ENCODE peak calls at places on chromosomes 13 and 19, in ten cellular contexts. One of them, this sample, is unnamed. For H3K36me3 and H3K4me1, the result is how much of the 10 kb centered on the place peaks cover.

GRCh38 chr13:52010890-52011689 is at the start of gene ATP7B:
- DNase-seq in HepG2: peak
- DNase-seq in transverse colon: peak
- DNase-seq in ovary: no peak
- DNase-seq in H1: peak
- DNase-seq in stomach: no peak
- DNase-seq in suprapubic skin: peak
- DNase-seq in GM12878: no peak
- DNase-seq in SK-N-SH: peak
- DNase-seq in sigmoid colon: peak
- DNase-seq in this sample: no peak

GRCh38 chr13:39310961-39311360 is 272.7 kb downstream of the NHLRC3 start:
- DNase-seq in HepG2: no peak
- DNase-seq in transverse colon: no peak
- DNase-seq in ovary: no peak
- DNase-seq in H1: no peak
- DNase-seq in stomach: no peak
- DNase-seq in suprapubic skin: no peak
- DNase-seq in GM12878: no peak
- DNase-seq in SK-N-SH: no peak
- DNase-seq in sigmoid colon: no peak
- DNase-seq in this sample: no peak

GRCh38 chr13:66322193-66322592 is 907.9 kb downstream of the PCDH9 start:
- DNase-seq in HepG2: no peak
- DNase-seq in transverse colon: no peak
- DNase-seq in ovary: no peak
- DNase-seq in H1: no peak
- DNase-seq in stomach: no peak
- DNase-seq in suprapubic skin: no peak
- DNase-seq in GM12878: no peak
- DNase-seq in SK-N-SH: peak
- DNase-seq in sigmoid colon: no peak
- DNase-seq in this sample: no peak

GRCh38 chr19:50513746-50514345 is at the start of gene ASPDH:
- DNase-seq in HepG2: no peak
- DNase-seq in transverse colon: no peak
- DNase-seq in ovary: no peak
- DNase-seq in H1: no peak
- DNase-seq in stomach: no peak
- DNase-seq in suprapubic skin: no peak
- DNase-seq in GM12878: no peak
- DNase-seq in SK-N-SH: peak
- DNase-seq in sigmoid colon: no peak
- DNase-seq in this sample: no peak

GRCh38 chr13:63693696-63694095 is 2278.0 kb upstream of the PCDH20 start:
- DNase-seq in HepG2: no peak
- DNase-seq in transverse colon: no peak
- DNase-seq in ovary: no peak
- DNase-seq in H1: no peak
- DNase-seq in stomach: no peak
- DNase-seq in suprapubic skin: peak
- DNase-seq in GM12878: no peak
- DNase-seq in SK-N-SH: no peak
- DNase-seq in sigmoid colon: no peak
- DNase-seq in this sample: no peak

GRCh38 chr13:99606322-99607089 is 105.2 kb downstream of the TM9SF2 start:
- DNase-seq in HepG2: peak
- DNase-seq in transverse colon: peak
- DNase-seq in ovary: peak
- DNase-seq in H1: peak
- DNase-seq in stomach: peak
- DNase-seq in suprapubic skin: peak
- DNase-seq in GM12878: no peak
- DNase-seq in SK-N-SH: peak
- DNase-seq in sigmoid colon: peak
- DNase-seq in this sample: peak

GRCh38 chr13:50393641-50394040 is 378.4 kb downstream of the KCNRG start:
- DNase-seq in HepG2: no peak
- DNase-seq in transverse colon: no peak
- DNase-seq in ovary: no peak
- DNase-seq in H1: no peak
- DNase-seq in stomach: no peak
- DNase-seq in suprapubic skin: no peak
- DNase-seq in GM12878: no peak
- DNase-seq in SK-N-SH: no peak
- DNase-seq in sigmoid colon: no peak
- DNase-seq in this sample: no peak

GRCh38 chr13:23755040-23755439 is 134.2 kb downstream of the MIPEP start:
- DNase-seq in HepG2: peak
- DNase-seq in transverse colon: no peak
- DNase-seq in ovary: no peak
- DNase-seq in H1: no peak
- DNase-seq in stomach: no peak
- DNase-seq in suprapubic skin: no peak
- DNase-seq in GM12878: no peak
- DNase-seq in SK-N-SH: no peak
- DNase-seq in sigmoid colon: no peak
- DNase-seq in this sample: no peak

DNA sequence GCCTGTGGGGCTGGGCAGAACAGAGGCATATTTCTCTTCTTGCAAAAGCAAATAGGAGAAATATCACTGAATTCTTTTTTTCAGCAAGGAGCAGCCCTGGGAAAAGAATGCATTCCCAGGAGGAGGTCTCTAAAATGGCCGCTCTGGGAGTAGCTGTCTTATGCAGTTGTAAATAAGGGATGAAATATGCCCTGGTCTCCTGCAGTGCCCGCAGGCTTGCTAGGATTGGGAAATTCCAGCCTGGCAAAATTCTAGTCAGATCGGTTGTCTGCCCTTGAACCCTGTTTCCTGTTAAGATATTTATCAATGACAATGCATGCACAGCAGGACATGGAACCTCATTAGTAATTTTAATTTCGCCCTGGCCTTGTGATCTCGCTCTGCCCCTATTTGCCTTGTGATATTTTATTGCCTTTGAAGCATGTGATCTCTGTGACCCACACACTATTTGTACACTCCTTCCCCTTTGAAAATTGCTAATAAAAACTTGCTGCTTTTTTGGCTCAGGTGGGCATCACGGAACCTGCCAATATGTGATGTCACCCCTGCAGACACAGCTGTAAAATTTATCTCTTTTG is 1993.2 kb downstream of the PCDH9 start:
- DNase-seq in HepG2: no peak
- DNase-seq in transverse colon: no peak
- DNase-seq in ovary: no peak
- DNase-seq in H1: peak
- DNase-seq in stomach: no peak
- DNase-seq in suprapubic skin: no peak
- DNase-seq in GM12878: no peak
- DNase-seq in SK-N-SH: no peak
- DNase-seq in sigmoid colon: no peak
- DNase-seq in this sample: no peak
- TF ChIP-seq EP300 in HepG2: no peak
- TF ChIP-seq EP300 in transverse colon: no peak
- TF ChIP-seq EP300 in ovary: no peak
- TF ChIP-seq EP300 in H1: peak
- TF ChIP-seq EP300 in stomach: no peak
- TF ChIP-seq EP300 in suprapubic skin: no peak
- TF ChIP-seq EP300 in GM12878: no peak
- TF ChIP-seq EP300 in SK-N-SH: no peak
- TF ChIP-seq EP300 in sigmoid colon: no peak
- TF ChIP-seq EP300 in this sample: no peak

DNA sequence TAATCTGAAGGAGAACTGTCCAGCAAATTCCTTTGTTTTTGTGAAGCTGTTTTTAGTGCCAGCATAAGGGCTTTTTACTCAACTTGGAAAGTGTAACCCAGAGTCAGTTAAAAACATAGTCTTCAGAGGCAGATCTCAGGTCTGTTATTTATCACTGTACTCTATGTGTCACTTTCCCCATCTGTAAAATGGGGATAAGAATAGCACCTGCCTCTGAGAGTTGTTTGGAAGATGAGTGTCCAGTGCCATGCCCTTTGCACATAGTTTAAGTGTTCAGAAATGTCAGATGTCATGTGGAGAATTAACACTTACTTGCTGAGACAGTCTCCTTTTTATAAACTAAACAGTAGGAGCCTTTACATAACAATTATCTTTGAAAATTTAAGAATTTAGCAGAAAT is 27.9 kb downstream of the USPL1 start:
- DNase-seq in HepG2: no peak
- DNase-seq in transverse colon: no peak
- DNase-seq in ovary: no peak
- DNase-seq in H1: no peak
- DNase-seq in stomach: no peak
- DNase-seq in suprapubic skin: no peak
- DNase-seq in GM12878: no peak
- DNase-seq in SK-N-SH: no peak
- DNase-seq in sigmoid colon: no peak
- DNase-seq in this sample: no peak
- H3K36me3 ChIP-seq in HepG2: under half
- H3K36me3 ChIP-seq in transverse colon: under half
- H3K36me3 ChIP-seq in ovary: under half
- H3K36me3 ChIP-seq in H1: half or more
- H3K36me3 ChIP-seq in stomach: under half
- H3K36me3 ChIP-seq in suprapubic skin: half or more
- H3K36me3 ChIP-seq in GM12878: under half
- H3K36me3 ChIP-seq in SK-N-SH: half or more
- H3K36me3 ChIP-seq in sigmoid colon: under half
- H3K36me3 ChIP-seq in this sample: under half

GRCh38 chr19:45103625-45104319 is 10.8 kb downstream of the PPP1R37 start:
- DNase-seq in HepG2: peak
- DNase-seq in transverse colon: no peak
- DNase-seq in ovary: no peak
- DNase-seq in H1: no peak
- DNase-seq in stomach: no peak
- DNase-seq in suprapubic skin: no peak
- DNase-seq in GM12878: no peak
- DNase-seq in SK-N-SH: no peak
- DNase-seq in sigmoid colon: no peak
- DNase-seq in this sample: no peak

GRCh38 chr19:45107621-45108170 is 14.7 kb downstream of the PPP1R37 start:
- DNase-seq in HepG2: no peak
- DNase-seq in transverse colon: no peak
- DNase-seq in ovary: no peak
- DNase-seq in H1: no peak
- DNase-seq in stomach: no peak
- DNase-seq in suprapubic skin: no peak
- DNase-seq in GM12878: no peak
- DNase-seq in SK-N-SH: no peak
- DNase-seq in sigmoid colon: no peak
- DNase-seq in this sample: no peak

GRCh38 chr19:45103200-45103624 is 10.2 kb downstream of the PPP1R37 start:
- DNase-seq in HepG2: no peak
- DNase-seq in transverse colon: no peak
- DNase-seq in ovary: no peak
- DNase-seq in H1: no peak
- DNase-seq in stomach: no peak
- DNase-seq in suprapubic skin: no peak
- DNase-seq in GM12878: no peak
- DNase-seq in SK-N-SH: no peak
- DNase-seq in sigmoid colon: peak
- DNase-seq in this sample: no peak

GRCh38 chr19:45102481-45102880 is 9.5 kb downstream of the PPP1R37 start:
- DNase-seq in HepG2: no peak
- DNase-seq in transverse colon: no peak
- DNase-seq in ovary: no peak
- DNase-seq in H1: no peak
- DNase-seq in stomach: no peak
- DNase-seq in suprapubic skin: no peak
- DNase-seq in GM12878: no peak
- DNase-seq in SK-N-SH: no peak
- DNase-seq in sigmoid colon: no peak
- DNase-seq in this sample: no peak

DNA sequence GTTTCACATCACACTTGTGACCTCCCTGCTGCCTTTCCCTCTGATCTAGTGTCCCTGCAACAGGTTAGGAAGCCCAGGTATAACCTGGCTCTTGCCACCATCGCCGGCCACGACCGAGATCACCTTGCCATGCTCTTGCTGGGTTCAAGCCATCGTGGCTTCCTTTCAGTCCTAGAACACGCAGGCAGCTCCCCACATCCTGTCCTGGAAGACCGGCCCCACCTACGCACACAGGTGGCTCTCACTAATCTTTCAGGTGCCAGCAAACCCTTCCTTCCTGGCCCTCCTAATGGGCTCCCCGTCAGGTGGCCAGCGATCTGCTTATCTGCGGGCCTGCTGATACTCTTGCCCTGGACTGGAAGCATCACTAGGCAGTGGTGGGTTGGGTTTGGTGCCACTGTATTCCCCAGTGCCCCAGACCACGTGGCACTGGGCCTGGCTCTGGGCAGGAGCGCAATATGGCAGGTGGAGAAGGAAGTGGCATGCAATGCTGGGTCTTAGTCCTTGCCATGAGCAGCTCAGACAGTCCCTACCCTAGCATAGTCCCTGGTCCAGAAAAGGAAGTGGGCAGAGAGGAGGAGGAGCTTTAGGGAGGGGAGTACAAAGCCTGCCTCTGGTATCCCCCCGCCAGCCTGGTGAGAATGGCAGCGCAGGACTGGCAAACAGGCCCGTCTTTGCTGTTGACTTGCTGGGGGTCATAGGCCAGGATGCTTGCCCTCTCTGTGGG is 11.8 kb downstream of the PPP1R37 start:
- DNase-seq in HepG2: no peak
- DNase-seq in transverse colon: no peak
- DNase-seq in ovary: no peak
- DNase-seq in H1: no peak
- DNase-seq in stomach: no peak
- DNase-seq in suprapubic skin: no peak
- DNase-seq in GM12878: no peak
- DNase-seq in SK-N-SH: no peak
- DNase-seq in sigmoid colon: no peak
- DNase-seq in this sample: no peak
- H3K4me1 ChIP-seq in HepG2: half or more
- H3K4me1 ChIP-seq in transverse colon: under half
- H3K4me1 ChIP-seq in ovary: under half
- H3K4me1 ChIP-seq in H1: under half
- H3K4me1 ChIP-seq in stomach: half or more
- H3K4me1 ChIP-seq in suprapubic skin: under half
- H3K4me1 ChIP-seq in GM12878: under half
- H3K4me1 ChIP-seq in SK-N-SH: under half
- H3K4me1 ChIP-seq in sigmoid colon: under half
- H3K4me1 ChIP-seq in this sample: under half

DNA sequence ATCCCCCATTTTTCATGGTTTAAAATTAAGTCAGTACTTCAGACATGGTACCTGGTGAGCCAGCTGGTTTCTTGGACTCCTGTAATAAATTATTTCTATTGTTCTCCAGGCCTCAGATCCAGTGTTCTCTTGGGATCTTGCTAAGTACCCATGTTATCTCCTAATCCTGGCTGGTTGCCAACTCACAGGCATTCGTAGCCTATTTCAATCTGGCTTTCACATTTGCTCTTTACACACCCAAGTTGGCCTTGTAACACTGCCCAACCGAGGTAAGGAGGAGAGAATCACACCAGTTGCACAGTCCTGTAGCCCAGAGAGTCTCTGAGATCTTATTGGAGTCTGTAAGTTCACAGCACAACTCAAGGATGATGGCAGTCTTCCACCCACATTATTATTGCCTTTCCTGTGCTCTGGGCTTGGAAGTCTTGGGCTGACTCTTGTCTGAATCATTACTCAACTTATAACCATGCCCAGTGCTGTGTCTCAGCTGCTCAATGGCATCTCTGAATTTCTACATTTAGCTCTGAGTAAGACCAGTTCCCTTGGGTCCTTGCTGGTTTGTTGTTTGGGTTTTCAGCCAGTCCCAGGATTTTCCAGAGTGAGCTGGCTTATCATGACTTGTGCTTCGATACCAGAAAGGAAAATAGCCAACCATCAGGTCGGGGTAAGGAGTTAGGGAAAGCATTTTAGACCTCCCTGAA is 76.6 kb upstream of the KLF12 start:
- DNase-seq in HepG2: no peak
- DNase-seq in transverse colon: no peak
- DNase-seq in ovary: no peak
- DNase-seq in H1: no peak
- DNase-seq in stomach: peak
- DNase-seq in suprapubic skin: no peak
- DNase-seq in GM12878: no peak
- DNase-seq in SK-N-SH: peak
- DNase-seq in sigmoid colon: no peak
- DNase-seq in this sample: no peak
- TF ChIP-seq EP300 in HepG2: no peak
- TF ChIP-seq EP300 in transverse colon: no peak
- TF ChIP-seq EP300 in ovary: no peak
- TF ChIP-seq EP300 in H1: no peak
- TF ChIP-seq EP300 in stomach: no peak
- TF ChIP-seq EP300 in suprapubic skin: no peak
- TF ChIP-seq EP300 in GM12878: no peak
- TF ChIP-seq EP300 in SK-N-SH: peak
- TF ChIP-seq EP300 in sigmoid colon: no peak
- TF ChIP-seq EP300 in this sample: peak

This sample was measured in tibial nerve.